ENCODE peak calls at places on chromosome 2, in six cellular contexts. One of them, this sample, is unnamed.

GRCh38 chr2:191150451-191151314 is at the start of gene STAT4:
- DNase-seq in psoas muscle: no peak
- DNase-seq in body of pancreas: peak; percentile 34
- DNase-seq in ovary: no peak
- DNase-seq in sigmoid colon: peak; percentile 65
- DNase-seq in H9: peak; percentile 89
- DNase-seq in this sample: peak; percentile 29

GRCh38 chr2:210956101-210956500 is 399.7 kb downstream of the CPS1 start:
- DNase-seq in psoas muscle: no peak
- DNase-seq in body of pancreas: no peak
- DNase-seq in ovary: no peak
- DNase-seq in sigmoid colon: no peak
- DNase-seq in H9: no peak
- DNase-seq in this sample: no peak

GRCh38 chr2:25494626-25495025 is 152.9 kb upstream of the DNMT3A start:
- DNase-seq in psoas muscle: no peak
- DNase-seq in body of pancreas: no peak
- DNase-seq in ovary: no peak
- DNase-seq in sigmoid colon: no peak
- DNase-seq in H9: peak; percentile 34
- DNase-seq in this sample: no peak

GRCh38 chr2:158402665-158403064 is 53.9 kb downstream of the CCDC148 start:
- DNase-seq in psoas muscle: no peak
- DNase-seq in body of pancreas: no peak
- DNase-seq in ovary: no peak
- DNase-seq in sigmoid colon: no peak
- DNase-seq in H9: no peak
- DNase-seq in this sample: no peak

GRCh38 chr2:40220177-40220925 is 231.5 kb downstream of the SLC8A1 start:
- DNase-seq in psoas muscle: no peak
- DNase-seq in body of pancreas: no peak
- DNase-seq in ovary: no peak
- DNase-seq in sigmoid colon: peak; percentile 78
- DNase-seq in H9: no peak
- DNase-seq in this sample: no peak

GRCh38 chr2:10532631-10533101 is 84.5 kb upstream of the ODC1 start:
- DNase-seq in psoas muscle: no peak
- DNase-seq in body of pancreas: no peak
- DNase-seq in ovary: no peak
- DNase-seq in sigmoid colon: no peak
- DNase-seq in H9: no peak
- DNase-seq in this sample: no peak

GRCh38 chr2:55038428-55038827 is 11.8 kb downstream of the RTN4 start:
- DNase-seq in psoas muscle: no peak
- DNase-seq in body of pancreas: no peak
- DNase-seq in ovary: no peak
- DNase-seq in sigmoid colon: no peak
- DNase-seq in H9: no peak
- DNase-seq in this sample: no peak

GRCh38 chr2:2639251-2640139 is 308.4 kb upstream of the MYT1L start:
- DNase-seq in psoas muscle: no peak
- DNase-seq in body of pancreas: no peak
- DNase-seq in ovary: no peak
- DNase-seq in sigmoid colon: peak; percentile 29
- DNase-seq in H9: no peak
- DNase-seq in this sample: no peak

GRCh38 chr2:128833628-128834027 is 515.0 kb upstream of the HS6ST1 start:
- DNase-seq in psoas muscle: no peak
- DNase-seq in body of pancreas: no peak
- DNase-seq in ovary: no peak
- DNase-seq in sigmoid colon: no peak
- DNase-seq in H9: no peak
- DNase-seq in this sample: no peak

GRCh38 chr2:113272463-113272862 is 6.3 kb downstream of the PAX8 start:
- DNase-seq in psoas muscle: no peak
- DNase-seq in body of pancreas: no peak
- DNase-seq in ovary: no peak
- DNase-seq in sigmoid colon: no peak
- DNase-seq in H9: no peak
- DNase-seq in this sample: no peak

GRCh38 chr2:113266431-113266830 is 12.3 kb downstream of the PAX8 start:
- DNase-seq in psoas muscle: no peak
- DNase-seq in body of pancreas: no peak
- DNase-seq in ovary: no peak
- DNase-seq in sigmoid colon: no peak
- DNase-seq in H9: no peak
- DNase-seq in this sample: no peak

GRCh38 chr2:113264713-113265403 is 13.9 kb downstream of the PAX8 start:
- DNase-seq in psoas muscle: no peak
- DNase-seq in body of pancreas: no peak
- DNase-seq in ovary: no peak
- DNase-seq in sigmoid colon: no peak
- DNase-seq in H9: no peak
- DNase-seq in this sample: no peak

GRCh38 chr2:113273031-113273551 is 5.6 kb downstream of the PAX8 start:
- DNase-seq in psoas muscle: no peak
- DNase-seq in body of pancreas: no peak
- DNase-seq in ovary: no peak
- DNase-seq in sigmoid colon: no peak
- DNase-seq in H9: peak; percentile 78
- DNase-seq in this sample: no peak

DNA sequence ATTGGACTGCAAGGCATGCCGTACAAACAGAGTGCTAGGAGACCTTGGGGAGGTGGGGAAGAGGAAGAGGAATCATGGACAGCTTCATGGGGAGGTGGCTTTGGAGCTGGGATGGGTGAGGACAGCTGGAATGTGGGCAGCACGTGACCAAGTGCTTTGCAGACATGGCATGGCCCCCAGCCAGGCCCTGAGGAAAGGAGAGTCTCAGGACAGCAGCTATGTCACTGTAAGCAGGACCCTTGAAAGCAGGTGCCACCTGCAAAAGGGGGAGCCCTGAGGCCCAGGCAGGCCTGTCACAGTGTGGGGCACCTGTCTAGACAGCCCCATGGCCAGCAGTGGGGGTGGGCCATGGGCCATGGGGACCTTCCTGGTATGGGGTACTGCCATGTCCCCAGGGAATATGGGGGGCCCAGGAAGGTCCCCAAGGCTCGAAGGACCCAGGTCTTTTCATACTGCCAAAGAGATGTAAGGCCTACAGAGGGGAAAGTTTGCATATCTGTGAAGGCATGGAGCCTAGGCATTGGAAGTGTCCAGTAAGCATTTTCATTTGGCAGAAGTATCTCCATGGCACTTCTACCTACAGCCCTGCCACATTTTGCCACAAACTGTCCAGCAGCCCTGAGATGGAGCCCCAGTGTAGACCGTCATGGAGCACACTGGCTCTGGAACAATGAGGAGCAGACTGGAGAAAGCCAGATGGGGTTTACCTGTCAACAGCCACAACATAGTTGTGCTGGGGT is 9.9 kb downstream of the PAX8 start:
- DNase-seq in psoas muscle: no peak
- DNase-seq in body of pancreas: no peak
- DNase-seq in ovary: no peak
- DNase-seq in sigmoid colon: no peak
- DNase-seq in H9: no peak
- DNase-seq in this sample: no peak
- TF ChIP-seq CTCF in psoas muscle: no peak
- TF ChIP-seq CTCF in body of pancreas: no peak
- TF ChIP-seq CTCF in ovary: no peak
- TF ChIP-seq CTCF in sigmoid colon: no peak
- TF ChIP-seq CTCF in H9: no peak
- TF ChIP-seq CTCF in this sample: no peak

GRCh38 chr2:218326315-218326714 is 30.3 kb upstream of the CATIP start:
- DNase-seq in psoas muscle: no peak
- DNase-seq in body of pancreas: no peak
- DNase-seq in ovary: no peak
- DNase-seq in sigmoid colon: no peak
- DNase-seq in H9: no peak
- DNase-seq in this sample: no peak

GRCh38 chr2:218329027-218329825 is 27.4 kb upstream of the CATIP start:
- DNase-seq in psoas muscle: no peak
- DNase-seq in body of pancreas: no peak
- DNase-seq in ovary: no peak
- DNase-seq in sigmoid colon: no peak
- DNase-seq in H9: no peak
- DNase-seq in this sample: no peak

GRCh38 chr2:218328294-218328693 is 28.4 kb upstream of the CATIP start:
- DNase-seq in psoas muscle: no peak
- DNase-seq in body of pancreas: no peak
- DNase-seq in ovary: no peak
- DNase-seq in sigmoid colon: no peak
- DNase-seq in H9: no peak
- DNase-seq in this sample: no peak

GRCh38 chr2:218325566-218326160 is 31.0 kb upstream of the CATIP start:
- DNase-seq in psoas muscle: no peak
- DNase-seq in body of pancreas: no peak
- DNase-seq in ovary: no peak
- DNase-seq in sigmoid colon: no peak
- DNase-seq in H9: no peak
- DNase-seq in this sample: no peak

GRCh38 chr2:218327451-218327850 is 29.2 kb upstream of the CATIP start:
- DNase-seq in psoas muscle: no peak
- DNase-seq in body of pancreas: no peak
- DNase-seq in ovary: no peak
- DNase-seq in sigmoid colon: no peak
- DNase-seq in H9: no peak
- DNase-seq in this sample: no peak
- H3K4me1 ChIP-seq in psoas muscle: peaks cover 3% of the 10 kb centered on the region
- H3K4me1 ChIP-seq in body of pancreas: peaks cover 21% of the 10 kb centered on the region
- H3K4me1 ChIP-seq in ovary: peaks cover 4% of the 10 kb centered on the region
- H3K4me1 ChIP-seq in sigmoid colon: peaks cover 11% of the 10 kb centered on the region
- H3K4me1 ChIP-seq in H9: peaks cover 7% of the 10 kb centered on the region
- H3K4me1 ChIP-seq in this sample: peaks cover 21% of the 10 kb centered on the region

DNA sequence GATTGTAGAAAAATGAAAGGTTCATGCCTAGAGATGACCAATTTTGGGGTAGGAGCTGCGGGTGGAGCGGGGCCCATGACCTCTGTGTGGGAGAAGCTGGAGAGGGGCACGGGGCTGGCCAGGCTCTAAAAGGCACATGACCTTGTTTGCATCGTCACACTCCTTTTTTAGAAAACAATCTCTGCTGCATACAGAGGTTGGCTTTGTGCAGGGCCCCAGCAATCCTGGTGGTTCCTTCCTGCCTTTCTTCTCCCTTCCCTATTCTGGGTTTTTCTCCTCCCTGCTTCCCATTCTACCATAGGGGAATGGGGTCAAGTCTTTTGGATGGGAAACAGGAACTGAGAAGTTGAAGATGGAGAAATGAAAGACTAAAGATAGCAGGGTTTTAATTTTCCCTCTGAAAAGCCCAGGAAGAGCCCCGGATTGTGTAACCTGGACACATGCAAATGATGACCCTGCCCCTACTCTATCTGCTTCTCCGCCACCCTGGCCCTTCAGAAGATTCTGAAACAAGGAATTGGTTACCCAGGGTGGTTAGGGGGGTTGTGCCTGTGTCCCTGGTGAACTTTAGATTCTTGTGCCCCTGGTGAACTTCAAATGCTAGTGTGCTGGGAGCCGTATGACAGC is 53.9 kb downstream of the ASAP2 start:
- DNase-seq in psoas muscle: no peak
- DNase-seq in body of pancreas: no peak
- DNase-seq in ovary: no peak
- DNase-seq in sigmoid colon: no peak
- DNase-seq in H9: no peak
- DNase-seq in this sample: no peak
- H3K27ac ChIP-seq in psoas muscle: peak overlapping the region; percentile 42
- H3K27ac ChIP-seq in body of pancreas: no peak overlapping the region
- H3K27ac ChIP-seq in ovary: no peak overlapping the region
- H3K27ac ChIP-seq in sigmoid colon: peak overlapping the region; percentile 68
- H3K27ac ChIP-seq in H9: no peak overlapping the region
- H3K27ac ChIP-seq in this sample: peak overlapping the region; percentile 30

DNA sequence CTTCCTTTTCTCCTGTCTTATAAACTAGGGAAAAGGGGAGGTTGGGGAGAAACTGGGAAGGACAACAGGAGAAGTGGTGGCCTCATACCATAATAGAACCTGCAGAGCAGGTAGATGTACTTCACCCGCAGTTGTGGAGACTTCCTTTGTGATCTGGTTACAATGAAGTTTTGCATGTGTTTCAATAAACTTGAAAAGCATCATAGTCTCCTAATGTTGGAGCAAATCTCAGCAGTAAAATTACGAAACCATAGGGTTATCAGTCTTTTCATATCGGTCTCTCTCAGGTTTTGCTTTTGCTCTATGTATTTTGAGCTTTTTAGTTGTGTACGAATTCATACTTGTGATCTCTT is 30.5 kb downstream of the ANO7 start:
- DNase-seq in psoas muscle: no peak
- DNase-seq in body of pancreas: no peak
- DNase-seq in ovary: no peak
- DNase-seq in sigmoid colon: no peak
- DNase-seq in H9: no peak
- DNase-seq in this sample: no peak
- TF ChIP-seq CTCF in psoas muscle: no peak
- TF ChIP-seq CTCF in body of pancreas: no peak
- TF ChIP-seq CTCF in ovary: no peak
- TF ChIP-seq CTCF in sigmoid colon: no peak
- TF ChIP-seq CTCF in H9: no peak
- TF ChIP-seq CTCF in this sample: no peak

GRCh38 chr2:120709608-120710041 is 26.0 kb upstream of the GLI2 start:
- DNase-seq in psoas muscle: no peak
- DNase-seq in body of pancreas: no peak
- DNase-seq in ovary: no peak
- DNase-seq in sigmoid colon: no peak
- DNase-seq in H9: peak; percentile 80
- DNase-seq in this sample: no peak

GRCh38 chr2:120710256-120710655 is 25.4 kb upstream of the GLI2 start:
- DNase-seq in psoas muscle: no peak
- DNase-seq in body of pancreas: no peak
- DNase-seq in ovary: peak; percentile 17
- DNase-seq in sigmoid colon: no peak
- DNase-seq in H9: no peak
- DNase-seq in this sample: no peak

GRCh38 chr2:120715356-120715755 is 20.3 kb upstream of the GLI2 start:
- DNase-seq in psoas muscle: no peak
- DNase-seq in body of pancreas: no peak
- DNase-seq in ovary: peak; percentile 23
- DNase-seq in sigmoid colon: peak; percentile 53
- DNase-seq in H9: no peak
- DNase-seq in this sample: no peak

GRCh38 chr2:120711694-120712093 is 24.0 kb upstream of the GLI2 start:
- DNase-seq in psoas muscle: no peak
- DNase-seq in body of pancreas: no peak
- DNase-seq in ovary: peak; percentile 20
- DNase-seq in sigmoid colon: no peak
- DNase-seq in H9: no peak
- DNase-seq in this sample: no peak

GRCh38 chr2:120712180-120712678 is 23.4 kb upstream of the GLI2 start:
- DNase-seq in psoas muscle: no peak
- DNase-seq in body of pancreas: no peak
- DNase-seq in ovary: peak; percentile 48
- DNase-seq in sigmoid colon: no peak
- DNase-seq in H9: no peak
- DNase-seq in this sample: no peak
- H3K4me1 ChIP-seq in psoas muscle: no peaks in the 10 kb centered on the region
- H3K4me1 ChIP-seq in body of pancreas: no peaks in the 10 kb centered on the region
- H3K4me1 ChIP-seq in ovary: peaks cover 5% of the 10 kb centered on the region
- H3K4me1 ChIP-seq in sigmoid colon: no peaks in the 10 kb centered on the region
- H3K4me1 ChIP-seq in H9: peaks cover 4% of the 10 kb centered on the region
- H3K4me1 ChIP-seq in this sample: no peaks in the 10 kb centered on the region

GRCh38 chr2:133576714-133577113 is 8.5 kb upstream of the NCKAP5 start:
- DNase-seq in psoas muscle: no peak
- DNase-seq in body of pancreas: no peak
- DNase-seq in ovary: no peak
- DNase-seq in sigmoid colon: no peak
- DNase-seq in H9: no peak
- DNase-seq in this sample: no peak
- H3K27ac ChIP-seq in psoas muscle: no peak overlapping the region
- H3K27ac ChIP-seq in body of pancreas: no peak overlapping the region
- H3K27ac ChIP-seq in ovary: no peak overlapping the region
- H3K27ac ChIP-seq in sigmoid colon: no peak overlapping the region
- H3K27ac ChIP-seq in H9: no peak overlapping the region
- H3K27ac ChIP-seq in this sample: no peak overlapping the region

This sample was measured in heart right ventricle.